ENCODE peak calls at places on chromosomes 6 and 20, in five cellular contexts. One of them, this sample, is unnamed.

GRCh38 chr20:43853174-43853803 is 61.4 kb upstream of the TOX2 start:
- DNase-seq in astrocyte of the spinal cord: peak
- DNase-seq in glutamatergic neuron: no peak
- DNase-seq in left ventricle myocardium inferior: no peak
- DNase-seq in thyroid gland: no peak
- DNase-seq in this sample: peak

GRCh38 chr6:84255641-84256040 is 28.2 kb upstream of the CEP162 start:
- DNase-seq in thyroid gland: no peak
- DNase-seq in glutamatergic neuron: no peak
- DNase-seq in left ventricle myocardium inferior: no peak
- DNase-seq in astrocyte of the spinal cord: no peak
- DNase-seq in this sample: no peak

GRCh38 chr20:2699775-2700413 is 7.3 kb downstream of the EBF4 start:
- DNase-seq in glutamatergic neuron: no peak
- DNase-seq in thyroid gland: no peak
- DNase-seq in left ventricle myocardium inferior: no peak
- DNase-seq in astrocyte of the spinal cord: no peak
- DNase-seq in this sample: no peak

GRCh38 chr6:80769101-80769500 is 662.6 kb downstream of the BCKDHB start:
- DNase-seq in astrocyte of the spinal cord: peak
- DNase-seq in left ventricle myocardium inferior: no peak
- DNase-seq in thyroid gland: no peak
- DNase-seq in glutamatergic neuron: no peak
- DNase-seq in this sample: no peak

GRCh38 chr20:63094767-63095499 is 88.2 kb upstream of the BHLHE23 start:
- DNase-seq in thyroid gland: no peak
- DNase-seq in astrocyte of the spinal cord: no peak
- DNase-seq in left ventricle myocardium inferior: peak
- DNase-seq in glutamatergic neuron: peak
- DNase-seq in this sample: no peak

GRCh38 chr20:18287546-18287914 is 797 bp upstream of the ZNF133 start:
- DNase-seq in astrocyte of the spinal cord: no peak
- DNase-seq in left ventricle myocardium inferior: peak
- DNase-seq in thyroid gland: no peak
- DNase-seq in glutamatergic neuron: peak
- DNase-seq in this sample: no peak

GRCh38 chr6:65638047-65638831 is 68.8 kb downstream of the EYS start:
- DNase-seq in glutamatergic neuron: peak
- DNase-seq in left ventricle myocardium inferior: no peak
- DNase-seq in astrocyte of the spinal cord: no peak
- DNase-seq in thyroid gland: no peak
- DNase-seq in this sample: no peak

GRCh38 chr20:23043376-23043775 is 6.1 kb downstream of the THBD start:
- DNase-seq in glutamatergic neuron: no peak
- DNase-seq in left ventricle myocardium inferior: no peak
- DNase-seq in thyroid gland: no peak
- DNase-seq in astrocyte of the spinal cord: no peak
- DNase-seq in this sample: no peak

GRCh38 chr6:90154666-90155065 is 142.0 kb downstream of the BACH2 start:
- DNase-seq in thyroid gland: no peak
- DNase-seq in glutamatergic neuron: no peak
- DNase-seq in astrocyte of the spinal cord: no peak
- DNase-seq in left ventricle myocardium inferior: no peak
- DNase-seq in this sample: no peak

GRCh38 chr6:136158398-136158797 is 91.7 kb downstream of the MTFR2 start:
- DNase-seq in left ventricle myocardium inferior: peak
- DNase-seq in astrocyte of the spinal cord: peak
- DNase-seq in glutamatergic neuron: no peak
- DNase-seq in thyroid gland: peak
- DNase-seq in this sample: peak
- TF ChIP-seq CTCF in left ventricle myocardium inferior: peak
- TF ChIP-seq CTCF in astrocyte of the spinal cord: no peak
- TF ChIP-seq CTCF in glutamatergic neuron: no peak
- TF ChIP-seq CTCF in thyroid gland: peak
- TF ChIP-seq CTCF in this sample: no peak

GRCh38 chr20:34365765-34366213 is 2.7 kb downstream of the ITCH start:
- DNase-seq in astrocyte of the spinal cord: no peak
- DNase-seq in thyroid gland: no peak
- DNase-seq in glutamatergic neuron: no peak
- DNase-seq in left ventricle myocardium inferior: no peak
- DNase-seq in this sample: no peak

GRCh38 chr20:34367155-34367554 is 4.1 kb downstream of the ITCH start:
- DNase-seq in astrocyte of the spinal cord: no peak
- DNase-seq in left ventricle myocardium inferior: no peak
- DNase-seq in thyroid gland: no peak
- DNase-seq in glutamatergic neuron: no peak
- DNase-seq in this sample: no peak

GRCh38 chr20:34369265-34369664 is 6.2 kb downstream of the ITCH start:
- DNase-seq in left ventricle myocardium inferior: no peak
- DNase-seq in astrocyte of the spinal cord: no peak
- DNase-seq in thyroid gland: no peak
- DNase-seq in glutamatergic neuron: no peak
- DNase-seq in this sample: no peak

GRCh38 chr20:34370062-34370461 is 7.0 kb downstream of the ITCH start:
- DNase-seq in left ventricle myocardium inferior: no peak
- DNase-seq in glutamatergic neuron: no peak
- DNase-seq in astrocyte of the spinal cord: no peak
- DNase-seq in thyroid gland: no peak
- DNase-seq in this sample: no peak

DNA sequence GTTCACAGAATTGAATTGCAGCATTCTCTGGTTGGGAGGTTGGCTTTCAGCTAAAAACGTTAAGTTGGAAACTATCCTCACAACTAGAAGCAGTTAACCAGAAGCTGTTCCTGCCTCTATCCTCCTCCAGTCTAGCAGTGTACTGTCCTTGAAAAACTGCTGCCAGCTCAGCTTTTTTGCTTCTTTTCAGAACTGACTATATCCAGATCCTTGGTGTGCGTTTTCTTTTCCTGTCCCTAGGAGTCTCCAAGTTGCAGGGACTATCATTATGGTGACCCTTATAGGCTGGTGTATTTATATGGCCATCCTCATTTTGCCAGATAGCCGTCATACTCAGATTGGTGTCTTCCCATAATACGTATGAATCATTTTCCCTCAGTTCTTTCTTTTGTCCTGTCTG is 5.5 kb downstream of the ITCH start:
- DNase-seq in glutamatergic neuron: no peak
- DNase-seq in thyroid gland: no peak
- DNase-seq in astrocyte of the spinal cord: no peak
- DNase-seq in left ventricle myocardium inferior: no peak
- DNase-seq in this sample: no peak
- TF ChIP-seq CTCF in glutamatergic neuron: no peak
- TF ChIP-seq CTCF in thyroid gland: no peak
- TF ChIP-seq CTCF in astrocyte of the spinal cord: no peak
- TF ChIP-seq CTCF in left ventricle myocardium inferior: no peak
- TF ChIP-seq CTCF in this sample: no peak

GRCh38 chr6:582370-582769 is 74.5 kb downstream of the HUS1B start:
- DNase-seq in astrocyte of the spinal cord: peak
- DNase-seq in thyroid gland: no peak
- DNase-seq in left ventricle myocardium inferior: no peak
- DNase-seq in glutamatergic neuron: peak
- DNase-seq in this sample: no peak

GRCh38 chr6:583639-584038 is 73.3 kb downstream of the HUS1B start:
- DNase-seq in left ventricle myocardium inferior: no peak
- DNase-seq in thyroid gland: no peak
- DNase-seq in glutamatergic neuron: peak
- DNase-seq in astrocyte of the spinal cord: no peak
- DNase-seq in this sample: no peak

GRCh38 chr6:583116-583515 is 73.8 kb downstream of the HUS1B start:
- DNase-seq in left ventricle myocardium inferior: no peak
- DNase-seq in glutamatergic neuron: no peak
- DNase-seq in thyroid gland: no peak
- DNase-seq in astrocyte of the spinal cord: no peak
- DNase-seq in this sample: no peak

DNA sequence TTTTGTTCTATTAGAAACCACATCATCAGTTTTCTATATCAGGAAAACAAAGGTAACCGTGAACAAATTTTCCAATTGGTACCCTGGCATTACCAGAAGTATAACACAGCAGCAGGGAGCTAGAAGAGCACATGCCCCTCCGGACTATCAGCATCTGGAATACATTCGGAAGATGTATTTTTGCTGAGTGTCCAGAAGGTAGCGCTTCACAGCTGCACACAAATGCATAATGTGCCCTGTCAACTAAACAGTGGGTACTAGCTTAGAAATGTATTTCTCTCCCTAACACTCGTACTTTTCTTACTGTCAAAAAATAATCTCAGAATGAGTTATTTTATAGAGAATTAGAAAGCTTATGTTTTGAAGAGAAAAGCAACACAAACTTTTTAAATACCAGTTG is 77.6 kb downstream of the HUS1B start:
- DNase-seq in left ventricle myocardium inferior: no peak
- DNase-seq in thyroid gland: no peak
- DNase-seq in glutamatergic neuron: no peak
- DNase-seq in astrocyte of the spinal cord: peak
- DNase-seq in this sample: peak
- TF ChIP-seq CTCF in left ventricle myocardium inferior: no peak
- TF ChIP-seq CTCF in thyroid gland: no peak
- TF ChIP-seq CTCF in glutamatergic neuron: no peak
- TF ChIP-seq CTCF in astrocyte of the spinal cord: peak
- TF ChIP-seq CTCF in this sample: peak

GRCh38 chr6:158522616-158523015 is 37.3 kb upstream of the TMEM181 start:
- DNase-seq in thyroid gland: no peak
- DNase-seq in astrocyte of the spinal cord: no peak
- DNase-seq in left ventricle myocardium inferior: no peak
- DNase-seq in glutamatergic neuron: no peak
- DNase-seq in this sample: no peak
- TF ChIP-seq CTCF in thyroid gland: no peak
- TF ChIP-seq CTCF in astrocyte of the spinal cord: no peak
- TF ChIP-seq CTCF in left ventricle myocardium inferior: no peak
- TF ChIP-seq CTCF in glutamatergic neuron: no peak
- TF ChIP-seq CTCF in this sample: no peak

GRCh38 chr6:118697554-118697953 is 46.2 kb upstream of the CEP85L start:
- DNase-seq in left ventricle myocardium inferior: no peak
- DNase-seq in glutamatergic neuron: no peak
- DNase-seq in thyroid gland: no peak
- DNase-seq in astrocyte of the spinal cord: no peak
- DNase-seq in this sample: no peak
- TF ChIP-seq CTCF in left ventricle myocardium inferior: no peak
- TF ChIP-seq CTCF in glutamatergic neuron: no peak
- TF ChIP-seq CTCF in thyroid gland: no peak
- TF ChIP-seq CTCF in astrocyte of the spinal cord: no peak
- TF ChIP-seq CTCF in this sample: no peak

GRCh38 chr6:14012313-14013036 is 87.7 kb downstream of the RNF182 start:
- DNase-seq in thyroid gland: no peak
- DNase-seq in glutamatergic neuron: no peak
- DNase-seq in left ventricle myocardium inferior: no peak
- DNase-seq in astrocyte of the spinal cord: no peak
- DNase-seq in this sample: no peak

GRCh38 chr6:14008809-14009208 is 84.1 kb downstream of the RNF182 start:
- DNase-seq in astrocyte of the spinal cord: no peak
- DNase-seq in glutamatergic neuron: no peak
- DNase-seq in left ventricle myocardium inferior: no peak
- DNase-seq in thyroid gland: no peak
- DNase-seq in this sample: no peak

GRCh38 chr6:14004258-14004657 is 79.5 kb downstream of the RNF182 start:
- DNase-seq in thyroid gland: no peak
- DNase-seq in left ventricle myocardium inferior: no peak
- DNase-seq in glutamatergic neuron: no peak
- DNase-seq in astrocyte of the spinal cord: no peak
- DNase-seq in this sample: no peak

GRCh38 chr6:14010275-14010674 is 85.5 kb downstream of the RNF182 start:
- DNase-seq in astrocyte of the spinal cord: no peak
- DNase-seq in thyroid gland: no peak
- DNase-seq in glutamatergic neuron: no peak
- DNase-seq in left ventricle myocardium inferior: no peak
- DNase-seq in this sample: no peak

GRCh38 chr6:14009416-14009815 is 84.7 kb downstream of the RNF182 start:
- DNase-seq in left ventricle myocardium inferior: no peak
- DNase-seq in astrocyte of the spinal cord: no peak
- DNase-seq in thyroid gland: no peak
- DNase-seq in glutamatergic neuron: no peak
- DNase-seq in this sample: no peak
- TF ChIP-seq CTCF in left ventricle myocardium inferior: no peak
- TF ChIP-seq CTCF in astrocyte of the spinal cord: no peak
- TF ChIP-seq CTCF in thyroid gland: no peak
- TF ChIP-seq CTCF in glutamatergic neuron: no peak
- TF ChIP-seq CTCF in this sample: no peak